ENCODE peak calls at places on chromosomes 2 and 18, in six cellular contexts. G is GM23338, B is cardiac fibroblast, I is mucosa of descending colon, A is neural crest cell, V is hepatocyte. E is an unnamed sample.

GRCh38 chr2:218216336-218216673 is 684 bp upstream of the ARPC2 start:
- DNase-seq in I (peak), B (no peak), A (no peak), G (peak), V (no peak), E (no peak)

GRCh38 chr18:57142361-57142760 is 4.5 kb upstream of the BOD1L2 start:
- DNase-seq in V (no peak), I (no peak), A (no peak), B (no peak), G (no peak), E (no peak)

GRCh38 chr2:109601693-109602250 is 12.0 kb downstream of the SEPTIN10 start:
- DNase-seq in V (no peak), B (peak), I (no peak), G (no peak), A (no peak), E (no peak)

GRCh38 chr2:173264603-173265366 is 89.9 kb upstream of the CDCA7 start:
- DNase-seq in I (no peak), B (no peak), A (no peak), V (no peak), G (peak), E (no peak)

GRCh38 chr2:165105911-165106310 is 97.9 kb downstream of the SCN3A start:
- DNase-seq in A (no peak), I (no peak), G (no peak), B (peak), V (no peak), E (no peak)

GRCh38 chr2:46487667-46488333 is 8.4 kb downstream of the TMEM247 start:
- DNase-seq in B (peak), V (no peak), A (no peak), G (peak), I (peak), E (peak)

GRCh38 chr2:54549912-54550518 is 93.9 kb downstream of the SPTBN1 start:
- DNase-seq in A (no peak), G (no peak), B (no peak), I (peak), V (peak), E (no peak)

GRCh38 chr2:22904126-22904684 is 480.8 kb upstream of the KLHL29 start:
- DNase-seq in V (peak), B (no peak), G (peak), I (no peak), A (peak), E (peak)

GRCh38 chr2:108920686-108921085 is 68.3 kb downstream of the EDAR start:
- DNase-seq in V (no peak), B (no peak), I (no peak), A (no peak), G (no peak), E (no peak)

GRCh38 chr18:47709556-47709955 is 220.9 kb downstream of the SMAD2 start:
- DNase-seq in V (no peak), B (no peak), I (no peak), G (no peak), A (no peak), E (no peak)

GRCh38 chr18:75691483-75691882 is 264.0 kb upstream of the SMIM21 start:
- DNase-seq in B (no peak), A (no peak), G (peak), V (no peak), I (no peak), E (no peak)
- TF ChIP-seq CTCF in B (no peak), A (peak), G (peak), V (no peak), I (no peak), E (no peak)

GRCh38 chr2:224016963-224017362 is 22.1 kb downstream of the SERPINE2 start:
- DNase-seq in B (no peak), I (no peak), A (no peak), V (no peak), G (no peak), E (no peak)
- TF ChIP-seq CTCF in B (no peak), I (no peak), A (no peak), V (no peak), G (no peak), E (no peak)

DNA sequence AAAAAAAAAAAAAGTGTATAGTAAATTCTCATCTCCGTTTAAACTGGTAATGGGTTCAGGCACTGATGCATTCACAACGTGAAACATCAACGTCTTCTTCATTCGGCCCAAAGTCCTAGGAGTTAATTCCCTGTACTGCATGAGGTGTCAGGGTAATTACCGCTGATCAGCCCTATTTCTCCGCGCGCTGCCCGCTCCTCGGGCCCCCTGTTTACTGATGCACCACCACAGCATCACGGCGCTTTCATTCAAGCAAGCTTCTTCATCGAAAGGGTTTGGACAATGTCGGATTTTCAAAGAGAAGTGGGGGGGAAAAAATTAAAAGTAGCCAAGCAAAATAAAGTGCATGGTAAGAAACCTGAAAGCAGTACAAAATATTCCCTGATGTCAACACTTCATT is 352.0 kb upstream of the POU3F3 start:
- DNase-seq in I (no peak), V (no peak), B (no peak), A (no peak), G (no peak), E (no peak)
- TF ChIP-seq CTCF in I (no peak), V (no peak), B (no peak), A (no peak), G (no peak), E (no peak)

GRCh38 chr18:11674119-11674518 is 14.9 kb upstream of the GNAL start:
- DNase-seq in G (no peak), A (no peak), I (no peak), B (no peak), V (no peak), E (no peak)
- TF ChIP-seq CTCF in G (no peak), A (no peak), I (no peak), B (no peak), V (no peak), E (no peak)

GRCh38 chr2:178076130-178076529 is 3.6 kb upstream of the PDE11A start:
- DNase-seq in A (no peak), G (no peak), I (no peak), V (no peak), B (no peak), E (no peak)
- TF ChIP-seq CTCF in A (no peak), G (no peak), I (no peak), V (no peak), B (no peak), E (no peak)

GRCh38 chr2:35415282-35415681 is 940.3 kb upstream of the CRIM1 start:
- DNase-seq in A (no peak), I (no peak), G (peak), V (no peak), B (no peak), E (peak)
- TF ChIP-seq CTCF in A (peak), I (no peak), G (peak), V (peak), B (no peak), E (peak)

GRCh38 chr2:172109256-172109655 is 6.6 kb upstream of the DLX2 start:
- DNase-seq in A (no peak), B (no peak), V (no peak), G (peak), I (no peak), E (no peak)

GRCh38 chr2:172116107-172116506 is 13.4 kb upstream of the DLX2 start:
- DNase-seq in I (no peak), B (no peak), V (no peak), G (no peak), A (no peak), E (no peak)

GRCh38 chr2:172109670-172110421 is 7.1 kb upstream of the DLX2 start:
- DNase-seq in B (no peak), A (no peak), G (peak), I (no peak), V (no peak), E (no peak)

GRCh38 chr2:172114579-172114978 is 11.9 kb upstream of the DLX2 start:
- DNase-seq in G (no peak), I (no peak), V (no peak), B (no peak), A (no peak), E (no peak)

DNA sequence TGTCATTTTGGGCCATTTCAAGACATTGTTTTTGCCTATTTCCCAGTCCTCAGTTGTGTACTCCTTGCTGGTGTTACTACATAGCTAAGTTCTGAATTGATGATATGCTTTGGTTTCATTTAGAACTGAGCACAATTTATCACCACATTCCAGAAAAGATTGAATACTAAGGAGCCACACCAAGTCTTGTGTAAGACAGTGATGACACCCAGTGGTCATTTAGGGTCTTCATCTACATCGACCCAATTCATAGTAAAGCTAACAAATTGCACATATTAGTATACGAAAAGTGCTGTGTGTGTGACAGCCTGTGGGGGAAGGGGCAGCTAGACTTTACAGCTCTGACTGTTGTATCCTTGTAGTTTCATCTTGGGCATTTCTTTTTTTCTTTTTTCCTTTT is 10.9 kb upstream of the DLX2 start:
- DNase-seq in B (peak), V (no peak), A (no peak), G (peak), I (no peak), E (peak)
- TF ChIP-seq CTCF in B (no peak), V (peak), A (peak), G (peak), I (no peak), E (no peak)

DNA sequence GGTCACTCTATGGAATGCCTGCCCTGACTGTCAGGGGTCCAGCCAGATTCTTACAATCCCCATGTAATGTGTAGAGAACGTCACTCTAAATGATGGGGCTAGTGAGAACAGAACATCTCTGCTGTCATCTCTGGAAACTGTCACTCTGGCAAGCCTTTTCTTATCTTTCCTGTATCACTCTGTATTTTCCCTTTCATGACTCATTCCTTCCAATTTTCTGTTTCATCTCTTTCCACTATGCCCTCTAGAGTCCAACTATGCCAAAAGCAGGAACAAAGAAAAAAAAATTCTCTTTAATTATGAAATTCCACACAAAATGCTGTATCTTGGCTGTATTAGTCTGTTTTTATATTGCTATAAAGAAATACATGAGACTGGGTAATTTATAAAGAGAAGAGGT is 608.8 kb downstream of the ADCYAP1 start:
- DNase-seq in A (no peak), G (no peak), I (no peak), B (no peak), V (peak), E (no peak)
- TF ChIP-seq CTCF in A (no peak), G (no peak), I (no peak), B (no peak), V (peak), E (peak)

DNA sequence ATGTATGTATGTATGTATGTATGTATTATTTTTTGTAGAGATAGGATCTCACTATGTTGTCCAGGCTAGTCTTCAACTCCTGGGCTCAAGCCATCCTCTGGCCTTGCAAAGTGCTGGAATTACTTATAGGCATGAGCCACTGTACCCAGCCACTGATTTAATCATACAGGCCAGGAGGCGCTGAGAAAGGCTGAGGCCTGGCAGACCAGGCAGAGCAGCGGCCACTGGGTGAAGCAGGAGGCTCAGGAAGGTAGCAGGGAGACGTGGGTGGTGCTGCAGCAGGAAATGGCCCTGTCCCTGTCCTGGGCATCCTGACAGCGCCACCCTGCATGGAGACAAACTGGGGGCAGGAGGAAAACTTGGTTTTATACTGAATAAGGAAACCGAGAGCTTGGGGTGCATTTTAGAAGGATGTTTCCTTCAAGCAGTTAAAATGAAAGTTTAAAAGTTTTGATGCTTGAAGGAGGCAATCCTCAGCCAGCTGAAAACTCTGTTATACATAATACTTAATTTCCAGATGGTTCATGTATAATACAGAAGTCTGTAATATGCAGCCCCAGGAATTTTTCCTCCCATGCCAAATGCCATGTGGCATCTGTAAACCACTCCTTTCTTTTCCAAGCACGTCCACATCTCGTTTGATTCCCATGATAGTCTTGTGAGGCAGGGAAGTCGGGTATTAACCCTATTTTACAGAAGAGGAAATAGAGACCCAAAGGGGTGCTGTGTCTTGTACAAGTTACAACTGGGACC is 182.4 kb downstream of the CELF4 start:
- DNase-seq in G (peak), B (no peak), I (no peak), V (no peak), A (no peak), E (no peak)
- TF ChIP-seq CTCF in G (peak), B (no peak), I (no peak), V (no peak), A (no peak), E (no peak)